ENCODE peak calls at places on chromosomes 6 and 20, in five cellular contexts. G is RPMI8226, M is kidney glomerular epithelial cell, K is GM23248, H is HFF-Myc. X is an unnamed sample.

GRCh38 chr6:169190970-169191369 is 62.7 kb downstream of the THBS2 start:
- DNase-seq in G (no peak), M (no peak), K (no peak), H (no peak), X (no peak)

GRCh38 chr6:19024737-19025136 is 637.6 kb downstream of the RNF144B start:
- DNase-seq in G (peak), M (peak), K (peak), H (no peak), X (peak)

GRCh38 chr6:156791261-156791850 is 14.2 kb downstream of the ARID1B start:
- DNase-seq in G (peak), M (peak), K (peak), H (no peak), X (no peak)

GRCh38 chr20:63847374-63848002 is 13.8 kb upstream of the ABHD16B start:
- DNase-seq in G (no peak), M (no peak), K (no peak), H (no peak), X (no peak)

GRCh38 chr6:57198926-57199636 is 23.0 kb downstream of the RAB23 start:
- DNase-seq in G (no peak), M (no peak), K (no peak), H (no peak), X (no peak)

GRCh38 chr20:46060301-46060881 is 29.4 kb downstream of the NCOA5 start:
- DNase-seq in G (peak), M (no peak), K (no peak), H (no peak), X (no peak)

GRCh38 chr20:63686492-63687321 is 9.7 kb upstream of the TNFRSF6B start:
- DNase-seq in G (no peak), M (no peak), K (peak), H (peak), X (peak)

GRCh38 chr6:165726290-165726875 is 63.3 kb upstream of the PDE10A start:
- DNase-seq in G (no peak), M (no peak), K (no peak), H (no peak), X (no peak)

GRCh38 chr20:32463642-32464400 is 105.7 kb downstream of the ASXL1 start:
- DNase-seq in G (no peak), M (no peak), K (no peak), H (no peak), X (no peak)

GRCh38 chr20:3209023-3209945 is at the start of gene ITPA:
- DNase-seq in G (peak), M (peak), K (peak), H (no peak), X (no peak)

GRCh38 chr6:63802606-63803206 is 167.1 kb downstream of the PHF3 start:
- DNase-seq in G (peak), M (peak), K (peak), H (peak), X (no peak)

GRCh38 chr6:1795923-1796322 is 186.2 kb downstream of the FOXC1 start:
- DNase-seq in G (no peak), M (no peak), K (no peak), H (no peak), X (no peak)

X was measured in RCC 7860.